ENCODE peak calls at places on chromosomes 4 and X, in four cellular contexts. S is GM12864, E is fibroblast of mammary gland, A is heart left ventricle. R is an unnamed sample.

GRCh38 chr4:17558941-17559708 is 17.9 kb upstream of the LAP3 start:
- DNase-seq in E (no peak), A (no peak), S (no peak), R (no peak)

GRCh38 chr4:44663539-44664263 is 12.3 kb upstream of the YIPF7 start:
- DNase-seq in S (no peak), E (no peak), A (no peak), R (no peak)

GRCh38 chr4:105146286-105147219 is at the start of gene TET2:
- DNase-seq in A (peak; percentile 81), E (peak; percentile 82), S (peak; percentile 74), R (peak; percentile 55)

GRCh38 chr4:74374561-74375327 is 9.8 kb downstream of the EREG start:
- DNase-seq in S (no peak), E (peak; percentile 96), A (no peak), R (no peak)

GRCh38 chr4:100929135-100929534 is 411.3 kb upstream of the EMCN start:
- DNase-seq in S (no peak), A (no peak), E (peak; percentile 16), R (no peak)

GRCh38 chr4:19187709-19188108 is 1064.0 kb upstream of the SLIT2 start:
- DNase-seq in S (no peak), A (no peak), E (no peak), R (no peak)

GRCh38 chrX:17597836-17598434 is 139.4 kb upstream of the SCML1 start:
- DNase-seq in E (peak; percentile 33), A (peak; percentile 74), S (no peak), R (no peak)

GRCh38 chr4:52824603-52825310 is 37.4 kb upstream of the RASL11B start:
- DNase-seq in A (peak; percentile 44), S (no peak), E (peak; percentile 53), R (no peak)

GRCh38 chr4:21806991-21807390 is 141.6 kb downstream of the KCNIP4 start:
- DNase-seq in A (no peak), S (no peak), E (peak; percentile 25), R (no peak)

GRCh38 chrX:68490644-68491043 is 8.2 kb upstream of the YIPF6 start:
- DNase-seq in S (no peak), E (peak; percentile 26), A (no peak), R (no peak)

GRCh38 chrX:122135070-122135469 is 1049.0 kb upstream of the GRIA3 start:
- DNase-seq in S (no peak), E (peak; percentile 8), A (no peak), R (no peak)

GRCh38 chr4:139654516-139654915 is 11.1 kb upstream of the MGST2 start:
- DNase-seq in S (no peak), A (no peak), E (no peak), R (no peak)

GRCh38 chr4:168643083-168643795 is 146.4 kb downstream of the PALLD start:
- DNase-seq in S (no peak), A (no peak), E (peak; percentile 38), R (no peak)

GRCh38 chrX:30941898-30942297 is 52.8 kb upstream of the TAB3 start:
- DNase-seq in E (no peak), S (no peak), A (no peak), R (no peak)

GRCh38 chr4:1683371-1683902 is 676 bp downstream of the FAM53A start:
- DNase-seq in A (no peak), E (peak; percentile 90), S (no peak), R (no peak)

GRCh38 chr4:21768349-21769310 is 179.9 kb downstream of the KCNIP4 start:
- DNase-seq in E (peak; percentile 57), S (peak; percentile 3), A (no peak), R (no peak)

GRCh38 chr4:54687887-54688841 is 30.4 kb downstream of the KIT start:
- DNase-seq in A (no peak), E (peak; percentile 82), S (no peak), R (no peak)

GRCh38 chr4:113872426-113873260 is 106.8 kb downstream of the ARSJ start:
- DNase-seq in S (no peak), E (no peak), A (no peak), R (no peak)

GRCh38 chr4:165055601-165056000 is 1.9 kb downstream of the TRIM75 start:
- DNase-seq in S (no peak), A (no peak), E (no peak), R (no peak)

GRCh38 chr4:86359944-86360478 is at the start of gene MAPK10:
- DNase-seq in A (peak; percentile 59), S (peak; percentile 58), E (peak; percentile 85), R (peak; percentile 10)

GRCh38 chrX:19721726-19722370 is 165.6 kb downstream of the SH3KBP1 start:
- DNase-seq in A (no peak), E (no peak), S (no peak), R (no peak)

GRCh38 chr4:24032371-24032989 is 142.6 kb upstream of the PPARGC1A start:
- DNase-seq in E (peak; percentile 25), A (no peak), S (no peak), R (no peak)

GRCh38 chrX:50615570-50616158 is 145.0 kb upstream of the DGKK start:
- DNase-seq in A (no peak), S (no peak), E (no peak), R (no peak)

GRCh38 chr4:137510866-137511265 is 21.4 kb downstream of the PCDH18 start:
- DNase-seq in E (peak; percentile 99), S (no peak), A (peak; percentile 42), R (no peak)

GRCh38 chrX:136162827-136163427 is 15.6 kb downstream of the FHL1 start:
- DNase-seq in S (no peak), E (peak; percentile 63), A (peak; percentile 47), R (no peak)

GRCh38 chr4:109728385-109728784 is 1.5 kb downstream of the PLA2G12A start:
- DNase-seq in E (no peak), A (no peak), S (no peak), R (no peak)

GRCh38 chr4:101201421-101201820 is 145.9 kb downstream of the PPP3CA start:
- DNase-seq in A (no peak), E (peak; percentile 25), S (no peak), R (no peak)

GRCh38 chr4:105140684-105141490 is 5.8 kb upstream of the TET2 start:
- DNase-seq in A (peak; percentile 25), S (no peak), E (peak; percentile 52), R (no peak)

GRCh38 chr4:8108261-8108660 is 50.4 kb downstream of the ABLIM2 start:
- DNase-seq in A (no peak), S (no peak), E (no peak), R (no peak)

GRCh38 chrX:40140706-40141499 is 43.1 kb upstream of the BCOR start:
- DNase-seq in S (no peak), E (peak; percentile 28), A (peak; percentile 8), R (no peak)

GRCh38 chrX:118497180-118497814 is 1.7 kb downstream of the DOCK11 start:
- DNase-seq in S (no peak), E (no peak), A (no peak), R (no peak)

GRCh38 chrX:30343206-30343605 is 34.0 kb upstream of the NR0B1 start:
- DNase-seq in S (no peak), E (no peak), A (no peak), R (no peak)

GRCh38 chr4:5705672-5706310 is 2.6 kb downstream of the EVC2 start:
- DNase-seq in E (no peak), S (no peak), A (no peak), R (no peak)

GRCh38 chrX:84907324-84907946 is 96.2 kb upstream of the APOOL start:
- DNase-seq in S (no peak), E (peak; percentile 56), A (no peak), R (no peak)
- TF ChIP-seq CTCF in S (no peak), E (peak; percentile 35), A (peak; percentile 11), R (peak; percentile 46)

GRCh38 chr4:6885953-6886557 is 23.6 kb upstream of the TBC1D14 start:
- DNase-seq in E (peak; percentile 66), S (no peak), A (peak; percentile 50), R (no peak)
- TF ChIP-seq CTCF in E (peak; percentile 11), S (peak; percentile 32), A (no peak), R (no peak)

DNA sequence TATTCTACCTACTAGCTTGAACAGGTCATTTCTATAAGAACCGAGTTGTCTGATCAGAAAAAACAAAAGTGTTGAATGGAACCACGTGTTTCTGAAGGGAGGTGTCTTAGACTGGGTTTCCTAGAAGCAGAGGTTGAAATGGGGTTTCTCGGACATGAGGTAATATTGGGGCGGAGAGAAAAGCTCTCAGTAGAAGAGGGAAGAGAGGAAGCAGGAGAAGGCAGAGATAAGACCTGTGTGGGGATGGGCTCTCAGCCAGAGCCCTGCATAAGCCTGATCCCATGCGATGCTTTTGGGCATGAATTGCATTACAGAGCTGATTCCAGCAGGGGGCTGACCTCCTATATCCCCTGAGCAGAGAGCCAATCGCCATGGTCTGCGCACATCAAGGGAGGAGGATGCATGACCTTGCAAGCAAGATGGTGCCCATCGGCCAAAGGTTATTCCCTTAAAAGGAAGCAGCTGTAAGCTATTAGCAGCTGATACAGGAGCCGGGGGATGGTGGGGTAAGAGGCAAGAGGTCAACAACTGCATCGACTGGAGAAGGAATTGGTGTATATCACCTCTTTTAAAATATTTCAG is 7.7 kb downstream of the ANOS1 start:
- DNase-seq in E (no peak), S (no peak), A (no peak), R (no peak)
- TF ChIP-seq CTCF in E (no peak), S (peak; percentile 24), A (no peak), R (peak; percentile 42)

GRCh38 chrX:108304210-108304609 is 134.0 kb downstream of the COL4A6 start:
- DNase-seq in E (peak; percentile 18), A (no peak), S (no peak), R (no peak)
- TF ChIP-seq CTCF in E (peak; percentile 49), A (peak; percentile 13), S (peak; percentile 17), R (peak; percentile 61)

R was measured in progenitor cell of endocrine pancreas.